ENCODE peak calls at places on chromosomes 7 and 10, in four cellular contexts. One of them, this sample, is unnamed.

GRCh38 chr10:114384181-114384580 is 20.1 kb downstream of the AFAP1L2 start:
- DNase-seq in GM12891: no peak
- DNase-seq in GM12878: no peak
- DNase-seq in HepG2: no peak
- DNase-seq in this sample: no peak

GRCh38 chr7:154872811-154873570 is 129.9 kb downstream of the PAXIP1 start:
- DNase-seq in GM12891: no peak
- DNase-seq in GM12878: no peak
- DNase-seq in HepG2: no peak
- DNase-seq in this sample: no peak

GRCh38 chr7:118720632-118721031 is 496.1 kb downstream of the ANKRD7 start:
- DNase-seq in GM12891: no peak
- DNase-seq in GM12878: no peak
- DNase-seq in HepG2: no peak
- DNase-seq in this sample: no peak

GRCh38 chr10:44908071-44908709 is 2.9 kb upstream of the TMEM72 start:
- DNase-seq in GM12891: no peak
- DNase-seq in GM12878: no peak
- DNase-seq in HepG2: no peak
- DNase-seq in this sample: no peak

GRCh38 chr7:138979988-138980574 is 1.1 kb downstream of the KIAA1549 start:
- DNase-seq in GM12891: no peak
- DNase-seq in GM12878: no peak
- DNase-seq in HepG2: no peak
- DNase-seq in this sample: no peak

GRCh38 chr10:73819513-73820093 is 8.2 kb upstream of the NDST2 start:
- DNase-seq in GM12891: no peak
- DNase-seq in GM12878: no peak
- DNase-seq in HepG2: no peak
- DNase-seq in this sample: peak

GRCh38 chr7:104931181-104931781 is 82.7 kb upstream of the KMT2E start:
- DNase-seq in GM12891: no peak
- DNase-seq in GM12878: no peak
- DNase-seq in HepG2: no peak
- DNase-seq in this sample: no peak

GRCh38 chr7:73992104-73992562 is 35.8 kb upstream of the ELN start:
- DNase-seq in GM12891: no peak
- DNase-seq in GM12878: no peak
- DNase-seq in HepG2: no peak
- DNase-seq in this sample: peak

GRCh38 chr7:519429-519973 is at the start of gene PDGFA:
- DNase-seq in GM12891: no peak
- DNase-seq in GM12878: no peak
- DNase-seq in HepG2: no peak
- DNase-seq in this sample: no peak

GRCh38 chr7:46352335-46352954 is 431.4 kb upstream of the IGFBP3 start:
- DNase-seq in GM12891: peak
- DNase-seq in GM12878: peak
- DNase-seq in HepG2: peak
- DNase-seq in this sample: peak

GRCh38 chr7:97017197-97018125 is 7.2 kb downstream of the DLX5 start:
- DNase-seq in GM12891: no peak
- DNase-seq in GM12878: no peak
- DNase-seq in HepG2: no peak
- DNase-seq in this sample: no peak

GRCh38 chr10:12631216-12631615 is 281.9 kb downstream of the CAMK1D start:
- DNase-seq in GM12891: no peak
- DNase-seq in GM12878: no peak
- DNase-seq in HepG2: peak
- DNase-seq in this sample: no peak

GRCh38 chr7:66379761-66380160 is 174.6 kb downstream of the TPST1 start:
- DNase-seq in GM12891: no peak
- DNase-seq in GM12878: no peak
- DNase-seq in HepG2: no peak
- DNase-seq in this sample: no peak

GRCh38 chr7:92767427-92767826 is 68.9 kb downstream of the CDK6 start:
- DNase-seq in GM12891: no peak
- DNase-seq in GM12878: no peak
- DNase-seq in HepG2: no peak
- DNase-seq in this sample: no peak

GRCh38 chr10:70584941-70585544 is 17.5 kb downstream of the PRF1 start:
- DNase-seq in GM12891: no peak
- DNase-seq in GM12878: no peak
- DNase-seq in HepG2: peak
- DNase-seq in this sample: no peak

GRCh38 chr7:129066290-129067131 is 11.6 kb upstream of the TNPO3 start:
- DNase-seq in GM12891: no peak
- DNase-seq in GM12878: no peak
- DNase-seq in HepG2: no peak
- DNase-seq in this sample: no peak

GRCh38 chr10:32338262-32338661 is 8.7 kb downstream of the EPC1 start:
- DNase-seq in GM12891: no peak
- DNase-seq in GM12878: no peak
- DNase-seq in HepG2: no peak
- DNase-seq in this sample: no peak

GRCh38 chr10:126130291-126130710 is 233.9 kb downstream of the FANK1 start:
- DNase-seq in GM12891: no peak
- DNase-seq in GM12878: no peak
- DNase-seq in HepG2: no peak
- DNase-seq in this sample: no peak

GRCh38 chr10:96918214-96919002 is 86.3 kb downstream of the LCOR start:
- DNase-seq in GM12891: no peak
- DNase-seq in GM12878: no peak
- DNase-seq in HepG2: peak
- DNase-seq in this sample: no peak
- TF ChIP-seq POLR2AphosphoS5 in GM12891: no peak
- TF ChIP-seq POLR2AphosphoS5 in GM12878: no peak
- TF ChIP-seq POLR2AphosphoS5 in HepG2: no peak
- TF ChIP-seq POLR2AphosphoS5 in this sample: no peak

DNA sequence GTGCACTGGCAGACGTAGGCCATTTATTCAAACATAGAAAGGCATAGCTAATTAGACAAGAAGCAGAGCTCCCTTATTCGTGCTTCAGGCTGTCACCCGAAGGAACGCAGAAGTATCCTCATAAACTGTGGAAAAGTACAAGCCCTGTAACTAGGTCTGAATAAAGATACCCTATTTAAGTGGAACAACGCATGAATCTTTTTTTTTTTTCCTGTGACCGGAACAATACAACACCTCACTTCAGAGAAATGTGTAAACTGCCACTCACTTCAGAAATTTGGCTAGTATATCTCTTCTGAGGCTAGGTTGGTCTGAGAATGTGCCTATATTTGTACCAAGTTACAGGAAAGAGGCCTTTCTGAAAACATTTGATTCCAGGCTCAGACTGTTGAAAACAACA is 8.0 kb upstream of the CSTF2T start:
- DNase-seq in GM12891: no peak
- DNase-seq in GM12878: no peak
- DNase-seq in HepG2: no peak
- DNase-seq in this sample: no peak
- TF ChIP-seq POLR2AphosphoS5 in GM12891: no peak
- TF ChIP-seq POLR2AphosphoS5 in GM12878: no peak
- TF ChIP-seq POLR2AphosphoS5 in HepG2: no peak
- TF ChIP-seq POLR2AphosphoS5 in this sample: no peak

DNA sequence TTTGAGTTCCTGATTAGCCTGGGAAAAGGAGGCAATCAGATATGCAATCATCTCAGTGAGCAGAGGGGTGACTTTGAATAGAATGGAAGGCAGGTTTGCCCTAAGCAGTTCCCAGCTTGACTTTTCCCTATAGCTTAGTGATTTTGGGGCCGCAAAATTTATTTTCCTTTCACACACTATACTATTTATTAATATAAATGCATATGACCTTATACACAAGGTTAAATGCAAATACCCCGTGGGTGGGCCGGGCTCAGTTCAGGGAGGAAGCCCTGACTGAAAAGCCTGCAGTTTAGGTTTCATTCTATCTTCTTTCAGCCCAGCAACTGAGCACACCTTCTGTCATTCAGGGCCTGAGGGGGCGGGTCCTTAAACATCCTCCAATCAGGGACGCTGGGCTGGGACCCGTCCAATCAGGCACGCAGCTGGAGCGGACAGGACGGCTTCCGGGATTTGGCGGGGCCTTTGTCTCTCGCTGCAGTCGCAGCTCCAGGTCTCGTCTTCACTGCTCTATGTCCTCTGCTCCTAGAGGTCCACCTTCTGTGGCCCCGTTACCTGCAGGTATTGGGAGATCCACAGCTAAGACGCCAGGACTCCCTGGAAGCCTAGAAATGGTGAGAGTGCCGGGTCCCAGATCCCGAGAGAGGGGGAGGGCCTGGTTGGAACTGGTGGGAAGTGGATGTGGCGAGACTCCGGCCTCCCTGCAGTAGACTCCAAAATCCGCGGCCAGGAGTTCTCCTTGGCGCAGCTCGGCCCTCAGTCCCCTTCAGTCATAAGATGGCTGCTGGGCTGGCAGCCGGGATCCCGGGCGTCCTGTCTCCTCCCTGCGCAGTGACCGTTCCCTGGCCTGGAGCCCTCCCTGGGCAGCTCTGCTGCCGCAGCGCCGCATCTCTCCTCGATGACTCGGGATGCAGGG is at the start of gene ZNF273:
- DNase-seq in GM12891: no peak
- DNase-seq in GM12878: peak
- DNase-seq in HepG2: peak
- DNase-seq in this sample: peak
- TF ChIP-seq POLR2AphosphoS5 in GM12891: peak
- TF ChIP-seq POLR2AphosphoS5 in GM12878: peak
- TF ChIP-seq POLR2AphosphoS5 in HepG2: peak
- TF ChIP-seq POLR2AphosphoS5 in this sample: peak

GRCh38 chr10:27612615-27613014 is 108.5 kb downstream of the RAB18 start:
- DNase-seq in GM12891: no peak
- DNase-seq in GM12878: no peak
- DNase-seq in HepG2: no peak
- DNase-seq in this sample: no peak

GRCh38 chr10:27611861-27612450 is 107.9 kb downstream of the RAB18 start:
- DNase-seq in GM12891: no peak
- DNase-seq in GM12878: no peak
- DNase-seq in HepG2: no peak
- DNase-seq in this sample: no peak

GRCh38 chr10:27614776-27615175 is 110.7 kb downstream of the RAB18 start:
- DNase-seq in GM12891: no peak
- DNase-seq in GM12878: no peak
- DNase-seq in HepG2: no peak
- DNase-seq in this sample: no peak

GRCh38 chr10:27607591-27607990 is 103.5 kb downstream of the RAB18 start:
- DNase-seq in GM12891: no peak
- DNase-seq in GM12878: no peak
- DNase-seq in HepG2: no peak
- DNase-seq in this sample: no peak

DNA sequence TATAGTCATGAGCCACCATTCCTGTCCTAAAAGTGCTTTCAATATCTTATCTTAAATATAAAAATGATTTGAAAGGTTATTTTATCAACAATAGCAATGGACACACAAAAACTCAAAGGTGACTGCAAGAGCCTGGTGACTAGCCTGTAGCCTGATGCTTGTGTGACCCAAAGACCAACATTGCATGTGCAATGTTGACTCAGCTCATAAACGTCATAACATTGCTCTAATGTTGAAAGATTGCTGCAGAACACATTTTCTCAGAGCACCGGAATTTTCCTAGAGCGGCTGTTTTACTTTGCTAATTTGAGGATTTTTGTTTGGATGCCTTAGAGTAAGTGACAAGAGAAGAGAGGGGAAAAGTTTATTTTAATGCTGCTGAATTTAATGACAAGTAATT is 107.1 kb downstream of the RAB18 start:
- DNase-seq in GM12891: no peak
- DNase-seq in GM12878: no peak
- DNase-seq in HepG2: peak
- DNase-seq in this sample: no peak
- TF ChIP-seq POLR2AphosphoS5 in GM12891: no peak
- TF ChIP-seq POLR2AphosphoS5 in GM12878: no peak
- TF ChIP-seq POLR2AphosphoS5 in HepG2: no peak
- TF ChIP-seq POLR2AphosphoS5 in this sample: no peak

GRCh38 chr10:76723781-76724336 is 913.7 kb downstream of the KCNMA1 start:
- DNase-seq in GM12891: no peak
- DNase-seq in GM12878: no peak
- DNase-seq in HepG2: no peak
- DNase-seq in this sample: no peak
- TF ChIP-seq POLR2AphosphoS5 in GM12891: no peak
- TF ChIP-seq POLR2AphosphoS5 in GM12878: no peak
- TF ChIP-seq POLR2AphosphoS5 in HepG2: no peak
- TF ChIP-seq POLR2AphosphoS5 in this sample: no peak